ENCODE peak calls at places on chromosome 1, in ten cellular contexts. M is adrenal gland, V is body of pancreas, T is uterus, K is esophagus muscularis mucosa, X is spleen, F is H1, E is transverse colon, D is K562, L is breast epithelium. O is an unnamed sample.
A peak's percentile ranks its signal among the peaks of the same experiment; 100 is the strongest.

GRCh38 chr1:107829083-107829771 is 135.8 kb downstream of the VAV3 start:
- DNase-seq in V (no peak), D (no peak), F (no peak), M (no peak), T (no peak), L (no peak), E (no peak), X (no peak), K (no peak), O (no peak)

GRCh38 chr1:94276900-94277581 is 39.7 kb upstream of the ARHGAP29 start:
- DNase-seq in E (no peak), T (no peak), K (no peak), F (no peak), X (no peak), L (no peak), V (no peak), M (no peak), D (no peak), O (no peak)

GRCh38 chr1:228935855-228936727 is 200.8 kb downstream of the RHOU start:
- DNase-seq in M (no peak), T (no peak), L (no peak), X (no peak), V (no peak), E (no peak), K (no peak), F (no peak), D (no peak), O (no peak)

GRCh38 chr1:93613895-93614294 is 67.7 kb downstream of the BCAR3 start:
- DNase-seq in M (peak; percentile 75), V (peak; percentile 66), D (no peak), T (peak; percentile 73), L (peak; percentile 64), F (no peak), K (no peak), E (no peak), X (no peak), O (no peak)

GRCh38 chr1:22288593-22289241 is 145.8 kb upstream of the WNT4 start:
- DNase-seq in E (no peak), V (no peak), D (no peak), T (no peak), K (no peak), X (no peak), F (no peak), M (peak; percentile 41), L (no peak), O (no peak)

GRCh38 chr1:96372881-96373280 is 348.7 kb upstream of the PTBP2 start:
- DNase-seq in L (no peak), T (no peak), F (no peak), K (no peak), M (no peak), V (no peak), D (no peak), X (no peak), E (no peak), O (no peak)

GRCh38 chr1:229694053-229694693 is 68.1 kb downstream of the URB2 start:
- DNase-seq in F (no peak), T (peak; percentile 83), V (peak; percentile 35), X (peak; percentile 77), K (peak; percentile 95), E (peak; percentile 46), D (no peak), L (peak; percentile 25), M (peak; percentile 43), O (no peak)

GRCh38 chr1:23581219-23581618 is 21.9 kb upstream of the ID3 start:
- DNase-seq in E (no peak), F (no peak), K (no peak), D (no peak), T (no peak), V (no peak), X (peak; percentile 77), M (peak; percentile 33), L (no peak), O (no peak)

GRCh38 chr1:214002060-214002459 is 14.3 kb downstream of the PROX1 start:
- DNase-seq in L (no peak), M (no peak), F (no peak), K (peak; percentile 14), X (no peak), V (no peak), E (no peak), D (no peak), T (no peak), O (no peak)

GRCh38 chr1:17183388-17184160 is 21.4 kb upstream of the PADI1 start:
- DNase-seq in E (no peak), D (no peak), L (no peak), X (no peak), V (no peak), F (no peak), T (no peak), K (no peak), M (no peak), O (no peak)

GRCh38 chr1:115768549-115768948 is at the start of gene CASQ2:
- DNase-seq in E (no peak), K (peak; percentile 91), F (no peak), X (no peak), V (no peak), T (peak; percentile 43), D (no peak), L (no peak), M (no peak), O (no peak)

GRCh38 chr1:245110406-245110805 is 44.4 kb upstream of the KIF26B start:
- DNase-seq in V (no peak), T (no peak), M (no peak), F (no peak), L (no peak), E (no peak), D (no peak), K (no peak), X (no peak), O (no peak)

GRCh38 chr1:184387871-184388670 is 1.2 kb downstream of the C1orf21 start:
- DNase-seq in F (no peak), X (peak; percentile 79), L (peak; percentile 40), D (no peak), T (peak; percentile 45), V (peak; percentile 24), E (peak; percentile 53), K (no peak), M (peak; percentile 74), O (no peak)

GRCh38 chr1:24692351-24692980 is 49.4 kb downstream of the SRRM1 start:
- DNase-seq in D (no peak), X (no peak), K (no peak), V (no peak), F (no peak), E (no peak), M (no peak), L (no peak), T (no peak), O (no peak)

GRCh38 chr1:24695202-24695974 is 49.9 kb upstream of the CLIC4 start:
- DNase-seq in F (no peak), T (no peak), D (peak; percentile 72), M (no peak), X (peak; percentile 81), E (no peak), K (no peak), L (no peak), V (no peak), O (no peak)

GRCh38 chr1:24696033-24696755 is 49.1 kb upstream of the CLIC4 start:
- DNase-seq in K (no peak), D (no peak), V (no peak), F (no peak), T (no peak), M (no peak), L (no peak), E (no peak), X (no peak), O (no peak)

GRCh38 chr1:24693827-24694379 is 50.8 kb downstream of the SRRM1 start:
- DNase-seq in K (no peak), E (no peak), D (no peak), X (no peak), L (no peak), F (no peak), V (no peak), M (no peak), T (no peak), O (no peak)

GRCh38 chr1:24694380-24694843 is 50.8 kb upstream of the CLIC4 start:
- DNase-seq in T (no peak), E (no peak), X (no peak), F (no peak), K (no peak), L (no peak), V (no peak), M (no peak), D (peak; percentile 55), O (no peak)
- TF ChIP-seq POLR2A in T (no peak), E (no peak), X (no peak), F (no peak), K (no peak), L (no peak), V (no peak), M (no peak), D (no peak), O (no peak)

GRCh38 chr1:160093069-160093395 is 5.4 kb downstream of the IGSF8 start:
- DNase-seq in V (no peak), D (no peak), T (no peak), L (no peak), M (no peak), K (no peak), X (peak; percentile 75), F (no peak), E (no peak), O (no peak)
- H3K36me3 ChIP-seq in V (no peaks in the 10 kb centered on the region), D (no peaks in the 10 kb centered on the region), T (no peaks in the 10 kb centered on the region), L (no peaks in the 10 kb centered on the region), M (peaks cover 18% of the 10 kb centered on the region), K (peaks cover 68% of the 10 kb centered on the region), X (peaks cover 73% of the 10 kb centered on the region), F (peaks cover 32% of the 10 kb centered on the region), E (peaks cover 4% of the 10 kb centered on the region), O (no peaks in the 10 kb centered on the region)

GRCh38 chr1:44314401-44314800 is 40.7 kb downstream of the ERI3 start:
- DNase-seq in K (no peak), T (no peak), V (no peak), X (no peak), E (no peak), D (no peak), L (no peak), F (no peak), M (no peak), O (no peak)

GRCh38 chr1:44316231-44316759 is 38.8 kb downstream of the ERI3 start:
- DNase-seq in K (no peak), F (no peak), V (no peak), D (peak; percentile 11), X (no peak), T (no peak), L (no peak), E (no peak), M (no peak), O (no peak)

GRCh38 chr1:44315521-44315920 is 39.5 kb downstream of the ERI3 start:
- DNase-seq in D (no peak), F (no peak), E (no peak), L (no peak), T (no peak), K (no peak), M (no peak), V (no peak), X (no peak), O (no peak)

GRCh38 chr1:44312652-44313196 is 42.3 kb downstream of the ERI3 start:
- DNase-seq in M (no peak), X (no peak), F (no peak), T (no peak), L (no peak), D (no peak), V (no peak), K (no peak), E (no peak), O (no peak)

GRCh38 chr1:44313265-44313918 is 41.7 kb downstream of the ERI3 start:
- DNase-seq in V (peak; percentile 64), X (no peak), K (no peak), L (no peak), D (no peak), T (no peak), M (no peak), F (no peak), E (no peak), O (no peak)
- TF ChIP-seq POLR2A in V (no peak), X (no peak), K (no peak), L (no peak), D (no peak), T (no peak), M (no peak), F (no peak), E (no peak), O (no peak)

GRCh38 chr1:3740038-3740437 is 12.2 kb upstream of the CCDC27 start:
- DNase-seq in D (no peak), L (no peak), X (no peak), F (no peak), M (no peak), E (no peak), K (no peak), V (no peak), T (no peak), O (no peak)
- H3K36me3 ChIP-seq in D (peaks cover 87% of the 10 kb centered on the region), L (peaks cover 14% of the 10 kb centered on the region), X (peaks cover 98% of the 10 kb centered on the region), F (peaks cover 45% of the 10 kb centered on the region), M (peaks cover 42% of the 10 kb centered on the region), E (no peaks in the 10 kb centered on the region), K (peaks cover 76% of the 10 kb centered on the region), V (no peaks in the 10 kb centered on the region), T (no peaks in the 10 kb centered on the region), O (peaks cover 84% of the 10 kb centered on the region)

O was measured in esophagus squamous epithelium.